ENCODE peak calls at places on chromosomes 13 and 19, in five cellular contexts. X, B, I, L and G are unnamed samples.

GRCh38 chr13:49472186-49472585 is 23.6 kb upstream of the PHF11 start:
- DNase-seq in X (no peak), B (no peak), I (no peak), L (no peak), G (no peak)

GRCh38 chr13:73200432-73200831 is 141.6 kb downstream of the KLF5 start:
- DNase-seq in X (no peak), B (no peak), I (no peak), L (no peak), G (no peak)

GRCh38 chr19:49398931-49399330 is 10.9 kb downstream of the KASH5 start:
- DNase-seq in X (no peak), B (no peak), I (no peak), L (no peak), G (no peak)

GRCh38 chr19:38877781-38878574 is at the start of gene RINL:
- DNase-seq in X (peak), B (peak), I (peak), L (no peak), G (no peak)

GRCh38 chr13:59641758-59642157 is 522.0 kb downstream of the DIAPH3 start:
- DNase-seq in X (no peak), B (no peak), I (no peak), L (no peak), G (no peak)

GRCh38 chr19:56367829-56368711 is 25.3 kb downstream of the ZNF582 start:
- DNase-seq in X (peak), B (peak), I (peak), L (peak), G (peak)

GRCh38 chr13:59970847-59971246 is 192.9 kb downstream of the DIAPH3 start:
- DNase-seq in X (no peak), B (no peak), I (no peak), L (no peak), G (no peak)

GRCh38 chr19:35211545-35212230 is 16.9 kb downstream of the FAM187B start:
- DNase-seq in X (no peak), B (peak), I (peak), L (peak), G (no peak)

GRCh38 chr13:77509221-77509620 is 26.3 kb upstream of the SCEL start:
- DNase-seq in X (no peak), B (no peak), I (no peak), L (no peak), G (no peak)

GRCh38 chr13:30963794-30964193 is 31.3 kb downstream of the TEX26 start:
- DNase-seq in X (peak), B (no peak), I (no peak), L (no peak), G (no peak)

GRCh38 chr13:80881495-80882482 is 540.9 kb upstream of the SPRY2 start:
- DNase-seq in X (peak), B (no peak), I (no peak), L (no peak), G (no peak)

GRCh38 chr19:16373539-16373938 is 48.9 kb downstream of the KLF2 start:
- DNase-seq in X (no peak), B (no peak), I (no peak), L (no peak), G (peak)

GRCh38 chr19:10871711-10872550 is 578 bp downstream of the CARM1 start:
- DNase-seq in X (peak), B (no peak), I (peak), L (peak), G (no peak)

GRCh38 chr13:63041640-63042414 is 1626.2 kb upstream of the PCDH20 start:
- DNase-seq in X (no peak), B (no peak), I (no peak), L (no peak), G (no peak)

GRCh38 chr13:75194717-75195116 is 287.3 kb downstream of the TBC1D4 start:
- DNase-seq in X (no peak), B (no peak), I (no peak), L (peak), G (no peak)

GRCh38 chr19:13241321-13242104 is 91.3 kb downstream of the IER2 start:
- DNase-seq in X (no peak), B (no peak), I (no peak), L (no peak), G (no peak)

GRCh38 chr13:86581711-86582110 is 782.5 kb upstream of the SLITRK6 start:
- DNase-seq in X (peak), B (no peak), I (no peak), L (no peak), G (no peak)

GRCh38 chr19:33860691-33861090 is 64.0 kb downstream of the KCTD15 start:
- DNase-seq in X (no peak), B (no peak), I (no peak), L (no peak), G (no peak)

GRCh38 chr19:45020071-45020470 is 18.8 kb upstream of the CLASRP start:
- DNase-seq in X (no peak), B (peak), I (no peak), L (no peak), G (no peak)

GRCh38 chr13:106096661-106097092 is 438.8 kb downstream of the EFNB2 start:
- DNase-seq in X (peak), B (no peak), I (no peak), L (no peak), G (no peak)

GRCh38 chr13:48600374-48601364 is 53.1 kb upstream of the CYSLTR2 start:
- DNase-seq in X (peak), B (no peak), I (no peak), L (no peak), G (no peak)

GRCh38 chr19:39342647-39343305 is 555 bp downstream of the SAMD4B start:
- DNase-seq in X (peak), B (no peak), I (no peak), L (peak), G (no peak)

GRCh38 chr19:33947565-33947964 is 150.9 kb downstream of the KCTD15 start:
- DNase-seq in X (no peak), B (peak), I (no peak), L (peak), G (no peak)

GRCh38 chr19:7879102-7879770 is 5.0 kb upstream of the PRR36 start:
- DNase-seq in X (no peak), B (no peak), I (no peak), L (no peak), G (no peak)

GRCh38 chr13:43664700-43665191 is 122.0 kb downstream of the ENOX1 start:
- DNase-seq in X (peak), B (no peak), I (no peak), L (no peak), G (peak)

GRCh38 chr13:31794452-31794851 is 55.1 kb downstream of the RXFP2 start:
- DNase-seq in X (peak), B (no peak), I (no peak), L (no peak), G (no peak)

GRCh38 chr19:55112781-55113569 is 4.5 kb downstream of the PPP1R12C start:
- DNase-seq in X (peak), B (no peak), I (no peak), L (no peak), G (no peak)